ENCODE peak calls at places on chromosome 11, in five cellular contexts. H, T, R, V and D are unnamed samples. For H3K36me3, the result is how much of the 10 kb centered on the place peaks cover.

GRCh38 chr11:103842795-103843194 is 193.6 kb upstream of the DDI1 start:
- DNase-seq in H (no peak), T (no peak), R (no peak), V (peak), D (no peak)

GRCh38 chr11:76734456-76735217 is 48.5 kb upstream of the TSKU start:
- DNase-seq in H (no peak), T (no peak), R (no peak), V (no peak), D (no peak)

GRCh38 chr11:107457205-107457557 is 444 bp downstream of the CWF19L2 start:
- DNase-seq in H (no peak), T (no peak), R (no peak), V (no peak), D (peak)

GRCh38 chr11:128208329-128209220 is 378.8 kb downstream of the ETS1 start:
- DNase-seq in H (peak), T (no peak), R (no peak), V (peak), D (peak)

GRCh38 chr11:125923012-125923579 is 18.8 kb downstream of the DDX25 start:
- DNase-seq in H (peak), T (no peak), R (no peak), V (peak), D (peak)

GRCh38 chr11:95698939-95699562 is 90.5 kb downstream of the FAM76B start:
- DNase-seq in H (no peak), T (no peak), R (no peak), V (no peak), D (no peak)

GRCh38 chr11:69525516-69526452 is 44.3 kb downstream of the LINC01488 start:
- DNase-seq in H (no peak), T (peak), R (no peak), V (no peak), D (no peak)

GRCh38 chr11:65934014-65934413 is 11.3 kb upstream of the TSGA10IP start:
- DNase-seq in H (no peak), T (no peak), R (no peak), V (peak), D (no peak)

GRCh38 chr11:76166314-76166713 is 40.0 kb downstream of the WNT11 start:
- DNase-seq in H (no peak), T (no peak), R (no peak), V (no peak), D (no peak)

DNA sequence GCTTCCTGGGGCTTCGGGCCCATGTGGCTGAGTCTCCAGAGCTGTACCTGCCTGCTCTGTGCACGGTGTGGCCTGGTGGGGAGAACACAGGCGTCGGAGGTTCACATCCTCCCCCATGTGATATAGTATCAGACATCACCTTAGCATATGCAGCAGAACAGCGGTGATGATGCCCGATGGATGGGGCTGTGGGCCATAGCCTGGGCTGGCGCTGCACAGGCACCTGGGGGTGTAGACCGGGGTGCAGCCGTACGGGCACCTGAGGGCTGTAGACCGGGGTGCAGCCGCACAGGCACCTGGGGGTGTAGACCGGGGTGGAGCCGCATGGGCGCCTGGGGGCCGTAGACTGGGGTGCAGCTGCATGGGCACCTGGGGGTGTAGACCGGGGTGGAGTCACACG is 29.2 kb downstream of the NADSYN1 start:
- DNase-seq in H (no peak), T (no peak), R (no peak), V (no peak), D (no peak)
- H3K36me3 ChIP-seq in H (half or more), T (half or more), R (under half), V (under half), D (under half)

DNA sequence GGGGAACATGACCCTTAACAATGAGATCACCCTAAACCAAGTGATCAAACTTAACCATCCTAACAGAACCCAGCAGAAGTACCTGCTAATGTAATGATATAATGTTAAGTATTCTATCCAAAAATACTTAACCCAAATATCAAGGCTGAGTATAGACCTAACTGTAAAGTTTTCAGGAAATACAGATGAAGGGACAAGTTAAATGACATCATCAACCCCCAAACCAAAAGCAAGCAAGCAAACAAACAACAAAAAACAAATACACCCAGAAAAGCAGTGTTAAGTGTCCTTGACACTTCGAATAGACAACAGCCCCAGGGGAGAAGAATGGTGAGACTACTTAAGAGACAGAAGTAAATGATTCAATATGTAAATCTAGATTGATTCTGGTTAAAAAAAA is 2.7 kb downstream of the CSTF3 start:
- DNase-seq in H (no peak), T (no peak), R (no peak), V (no peak), D (no peak)
- H3K4me3 ChIP-seq in H (peak), T (no peak), R (no peak), V (no peak), D (peak)

DNA sequence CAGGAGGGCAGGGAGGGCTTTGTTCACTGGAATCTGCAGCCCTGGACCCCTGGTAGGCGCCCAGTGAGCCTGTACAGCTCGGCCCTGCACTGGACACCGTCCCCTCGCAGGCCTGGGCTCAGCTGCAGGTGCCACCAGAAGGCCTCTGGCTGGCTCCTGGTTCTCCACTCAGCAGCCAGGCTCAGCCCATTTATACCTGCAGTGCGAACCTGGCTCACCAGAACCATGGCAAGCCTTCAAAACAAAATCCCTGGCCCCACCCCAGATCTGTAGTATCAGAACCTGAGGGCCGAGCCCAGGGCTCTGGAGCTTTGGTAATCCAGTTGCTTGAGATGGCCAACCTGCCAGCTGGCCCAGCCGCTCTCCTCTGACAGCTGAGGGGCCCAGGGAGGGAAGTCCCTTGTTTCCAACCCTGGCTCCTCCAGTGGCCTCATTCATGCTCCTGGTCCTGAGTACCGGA is 870 bp upstream of the FREY1 start:
- DNase-seq in H (no peak), T (no peak), R (no peak), V (no peak), D (no peak)
- H3K36me3 ChIP-seq in H (under half), T (under half), R (under half), V (under half), D (under half)

DNA sequence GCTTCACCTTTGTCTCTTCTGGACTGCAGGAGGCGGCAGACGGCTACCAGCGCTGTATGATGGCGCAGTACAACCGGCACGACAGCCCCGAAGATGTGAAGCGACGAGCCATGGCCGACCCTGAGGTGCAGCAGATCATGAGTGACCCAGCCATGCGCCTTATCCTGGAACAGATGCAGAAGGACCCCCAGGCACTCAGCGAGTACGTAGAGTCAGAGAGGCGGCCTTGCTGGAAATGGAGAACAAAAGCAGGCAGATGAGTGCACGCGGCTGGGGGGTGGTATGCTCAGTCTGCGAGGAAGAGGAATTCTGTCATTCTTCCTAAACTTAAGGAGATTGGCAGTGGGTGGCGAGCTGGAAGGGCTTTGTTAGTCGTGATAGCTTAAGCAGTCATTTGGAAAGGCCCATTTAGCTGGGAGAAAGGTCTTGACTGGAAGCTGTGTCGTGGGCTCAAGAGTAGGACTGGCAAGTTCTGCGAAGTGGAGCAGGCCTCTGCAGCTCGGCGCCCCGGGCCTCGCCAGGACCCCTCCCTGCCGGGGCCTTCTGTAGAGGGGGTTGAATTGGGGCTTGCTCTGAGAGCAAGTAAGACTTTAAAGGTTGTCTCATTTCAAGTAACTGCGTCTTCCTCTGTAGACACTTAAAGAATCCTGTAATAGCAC is 3.0 kb upstream of the FERMT3 start:
- DNase-seq in H (no peak), T (no peak), R (no peak), V (no peak), D (no peak)
- H3K4me3 ChIP-seq in H (no peak), T (no peak), R (no peak), V (no peak), D (no peak)

GRCh38 chr11:2383823-2384722 is 7.0 kb downstream of the CD81 start:
- DNase-seq in H (no peak), T (no peak), R (no peak), V (no peak), D (peak)
- H3K36me3 ChIP-seq in H (under half), T (under half), R (under half), V (under half), D (half or more)

GRCh38 chr11:123797065-123797940 is 8.8 kb downstream of the OR6M1 start:
- DNase-seq in H (no peak), T (no peak), R (no peak), V (no peak), D (no peak)

GRCh38 chr11:123800041-123800440 is 6.1 kb downstream of the OR6M1 start:
- DNase-seq in H (no peak), T (no peak), R (no peak), V (no peak), D (no peak)

GRCh38 chr11:123798079-123798478 is 8.1 kb downstream of the OR6M1 start:
- DNase-seq in H (no peak), T (no peak), R (no peak), V (no peak), D (no peak)

GRCh38 chr11:123798513-123799252 is 7.5 kb downstream of the OR6M1 start:
- DNase-seq in H (no peak), T (no peak), R (no peak), V (no peak), D (no peak)

DNA sequence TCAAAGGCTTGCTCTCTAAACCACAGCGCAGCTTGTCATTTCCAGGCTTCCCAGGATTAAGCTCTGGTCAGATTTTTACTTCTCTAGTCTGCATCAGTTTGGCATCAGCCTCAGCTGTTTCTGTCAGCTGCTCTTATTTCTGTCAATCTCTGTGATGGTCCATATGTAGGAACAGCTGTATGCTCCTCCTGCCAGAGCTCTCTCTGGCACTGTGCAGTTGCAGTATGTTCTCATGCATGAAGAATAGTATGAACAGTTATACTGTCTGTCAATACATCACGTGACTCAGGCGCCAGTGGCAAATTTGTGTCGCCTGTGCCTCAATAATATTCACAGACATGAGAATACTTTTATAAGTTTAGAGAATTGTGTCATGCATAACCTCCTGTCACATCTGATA is 6.7 kb downstream of the OR6M1 start:
- DNase-seq in H (no peak), T (no peak), R (no peak), V (no peak), D (no peak)
- H3K4me3 ChIP-seq in H (no peak), T (no peak), R (no peak), V (no peak), D (no peak)

DNA sequence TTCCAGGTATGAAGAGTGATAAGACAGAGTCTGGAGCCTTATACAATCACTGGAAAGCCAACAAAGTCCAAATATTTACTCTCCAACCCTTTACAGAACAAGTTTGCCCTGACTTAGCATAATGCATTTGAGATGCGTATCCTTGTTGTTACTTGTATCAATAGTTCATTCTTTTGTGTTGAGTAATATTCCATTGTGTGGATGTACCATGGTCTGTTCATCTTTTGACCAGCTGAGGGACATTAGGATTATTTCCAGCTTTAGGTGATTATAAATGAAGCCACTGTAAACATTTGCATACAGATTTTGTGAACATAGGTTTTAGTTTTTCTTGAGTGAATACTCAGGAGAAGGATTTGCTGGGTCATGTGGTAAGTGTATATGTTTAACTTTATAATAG is 9.7 kb downstream of the SDHAF2 start:
- DNase-seq in H (no peak), T (no peak), R (no peak), V (no peak), D (no peak)
- H3K36me3 ChIP-seq in H (under half), T (half or more), R (under half), V (under half), D (half or more)